ENCODE peak calls at places on chromosomes 12 and 14, in eight cellular contexts. One of them, this sample, is unnamed.

GRCh38 chr12:3333583-3333982 is 157.4 kb upstream of the PRMT8 start:
- DNase-seq in A549: peak; percentile 16
- DNase-seq in body of pancreas: no peak
- DNase-seq in ovary: no peak
- DNase-seq in uterus: no peak
- DNase-seq in heart left ventricle: peak; percentile 62
- DNase-seq in sigmoid colon: peak; percentile 57
- DNase-seq in gastrocnemius medialis: no peak
- DNase-seq in this sample: no peak

GRCh38 chr12:22687677-22688076 is 62.7 kb downstream of the ETNK1 start:
- DNase-seq in sigmoid colon: no peak
- DNase-seq in A549: no peak
- DNase-seq in body of pancreas: no peak
- DNase-seq in uterus: no peak
- DNase-seq in heart left ventricle: no peak
- DNase-seq in gastrocnemius medialis: no peak
- DNase-seq in ovary: no peak
- DNase-seq in this sample: no peak

GRCh38 chr14:36176524-36176923 is at the start of gene PTCSC3:
- DNase-seq in heart left ventricle: no peak
- DNase-seq in uterus: no peak
- DNase-seq in gastrocnemius medialis: no peak
- DNase-seq in ovary: no peak
- DNase-seq in body of pancreas: no peak
- DNase-seq in A549: no peak
- DNase-seq in sigmoid colon: no peak
- DNase-seq in this sample: no peak

GRCh38 chr12:38875571-38876228 is 29.7 kb downstream of the CPNE8 start:
- DNase-seq in ovary: no peak
- DNase-seq in body of pancreas: no peak
- DNase-seq in sigmoid colon: no peak
- DNase-seq in uterus: no peak
- DNase-seq in heart left ventricle: no peak
- DNase-seq in A549: no peak
- DNase-seq in gastrocnemius medialis: no peak
- DNase-seq in this sample: no peak

GRCh38 chr12:6059221-6059620 is 65.2 kb downstream of the VWF start:
- DNase-seq in A549: no peak
- DNase-seq in uterus: no peak
- DNase-seq in gastrocnemius medialis: no peak
- DNase-seq in ovary: no peak
- DNase-seq in body of pancreas: no peak
- DNase-seq in heart left ventricle: no peak
- DNase-seq in sigmoid colon: no peak
- DNase-seq in this sample: no peak

GRCh38 chr12:65464930-65465329 is 186.4 kb downstream of the MSRB3 start:
- DNase-seq in gastrocnemius medialis: no peak
- DNase-seq in heart left ventricle: no peak
- DNase-seq in A549: no peak
- DNase-seq in uterus: peak; percentile 26
- DNase-seq in ovary: no peak
- DNase-seq in sigmoid colon: no peak
- DNase-seq in body of pancreas: no peak
- DNase-seq in this sample: no peak

GRCh38 chr12:5246196-5246595 is 185.7 kb upstream of the NTF3 start:
- DNase-seq in heart left ventricle: no peak
- DNase-seq in sigmoid colon: no peak
- DNase-seq in A549: no peak
- DNase-seq in ovary: no peak
- DNase-seq in body of pancreas: no peak
- DNase-seq in uterus: no peak
- DNase-seq in gastrocnemius medialis: no peak
- DNase-seq in this sample: no peak

GRCh38 chr12:126385785-126386184 is 1320.5 kb downstream of the AACS start:
- DNase-seq in body of pancreas: peak; percentile 8
- DNase-seq in gastrocnemius medialis: no peak
- DNase-seq in uterus: no peak
- DNase-seq in heart left ventricle: no peak
- DNase-seq in A549: no peak
- DNase-seq in sigmoid colon: no peak
- DNase-seq in ovary: no peak
- DNase-seq in this sample: no peak

GRCh38 chr12:126518596-126519200 is 1453.5 kb downstream of the AACS start:
- DNase-seq in body of pancreas: no peak
- DNase-seq in heart left ventricle: no peak
- DNase-seq in A549: no peak
- DNase-seq in uterus: no peak
- DNase-seq in gastrocnemius medialis: no peak
- DNase-seq in sigmoid colon: no peak
- DNase-seq in ovary: no peak
- DNase-seq in this sample: no peak

GRCh38 chr14:21382886-21383847 is 652 bp downstream of the SUPT16H start:
- DNase-seq in body of pancreas: peak; percentile 36
- DNase-seq in uterus: peak; percentile 28
- DNase-seq in gastrocnemius medialis: peak; percentile 28
- DNase-seq in A549: peak; percentile 44
- DNase-seq in heart left ventricle: peak; percentile 41
- DNase-seq in sigmoid colon: peak; percentile 73
- DNase-seq in ovary: peak; percentile 59
- DNase-seq in this sample: peak; percentile 52

GRCh38 chr12:80698847-80699542 is 8.4 kb upstream of the MYF6 start:
- DNase-seq in A549: no peak
- DNase-seq in sigmoid colon: no peak
- DNase-seq in heart left ventricle: no peak
- DNase-seq in ovary: no peak
- DNase-seq in uterus: no peak
- DNase-seq in gastrocnemius medialis: no peak
- DNase-seq in body of pancreas: no peak
- DNase-seq in this sample: no peak

GRCh38 chr14:42665083-42665482 is 1058.4 kb downstream of the LRFN5 start:
- DNase-seq in body of pancreas: no peak
- DNase-seq in sigmoid colon: no peak
- DNase-seq in heart left ventricle: no peak
- DNase-seq in gastrocnemius medialis: no peak
- DNase-seq in A549: no peak
- DNase-seq in ovary: no peak
- DNase-seq in uterus: no peak
- DNase-seq in this sample: no peak

GRCh38 chr12:129673807-129674206 is 230.0 kb downstream of the TMEM132D start:
- DNase-seq in uterus: no peak
- DNase-seq in ovary: no peak
- DNase-seq in heart left ventricle: no peak
- DNase-seq in gastrocnemius medialis: no peak
- DNase-seq in sigmoid colon: no peak
- DNase-seq in body of pancreas: no peak
- DNase-seq in A549: no peak
- DNase-seq in this sample: no peak

DNA sequence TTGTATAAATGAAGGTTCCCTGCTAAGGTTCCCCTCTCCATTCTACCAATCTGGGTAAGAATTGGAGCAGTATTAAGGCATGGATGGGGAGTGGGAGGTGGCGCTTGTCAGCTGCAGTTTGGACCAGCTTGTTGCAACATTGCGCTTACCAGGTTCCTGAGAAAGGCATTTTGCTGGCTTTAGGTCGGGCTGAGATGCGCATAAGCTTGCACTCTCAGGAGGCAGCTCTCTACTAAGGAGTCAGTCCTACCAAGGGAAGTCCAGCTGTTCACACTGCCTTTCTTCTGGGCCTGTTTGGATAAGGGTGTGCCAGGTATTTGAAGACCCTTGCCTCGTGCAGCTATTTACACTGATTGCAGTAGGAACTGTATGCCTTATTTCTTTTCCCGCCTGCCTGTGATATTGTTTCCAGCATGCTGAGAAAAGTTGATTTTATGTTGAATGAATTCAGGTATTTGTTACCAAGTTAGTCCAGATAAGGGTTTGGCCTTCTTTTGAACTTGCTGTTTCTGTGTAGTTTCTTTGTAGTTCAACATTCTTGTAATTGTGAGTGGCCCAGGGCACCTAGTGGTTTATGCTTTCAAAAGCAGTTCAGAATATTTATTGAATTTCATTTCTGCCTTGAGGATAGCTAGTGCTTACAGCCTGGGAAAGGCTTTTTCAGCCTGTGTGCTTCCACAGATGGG is 2.6 kb downstream of the MLEC start:
- DNase-seq in ovary: no peak
- DNase-seq in sigmoid colon: no peak
- DNase-seq in body of pancreas: peak; percentile 18
- DNase-seq in gastrocnemius medialis: no peak
- DNase-seq in A549: no peak
- DNase-seq in heart left ventricle: no peak
- DNase-seq in uterus: no peak
- DNase-seq in this sample: no peak
- H3K4me1 ChIP-seq in ovary: peaks cover 9% of the 10 kb centered on the region
- H3K4me1 ChIP-seq in sigmoid colon: no peaks in the 10 kb centered on the region
- H3K4me1 ChIP-seq in body of pancreas: peaks cover 51% of the 10 kb centered on the region
- H3K4me1 ChIP-seq in gastrocnemius medialis: peaks cover 58% of the 10 kb centered on the region
- H3K4me1 ChIP-seq in A549: peaks cover 63% of the 10 kb centered on the region
- H3K4me1 ChIP-seq in heart left ventricle: peaks cover 67% of the 10 kb centered on the region
- H3K4me1 ChIP-seq in uterus: peaks cover 9% of the 10 kb centered on the region
- H3K4me1 ChIP-seq in this sample: peaks cover 50% of the 10 kb centered on the region

GRCh38 chr12:108634225-108634795 is 616 bp upstream of the SELPLG start:
- DNase-seq in sigmoid colon: no peak
- DNase-seq in uterus: no peak
- DNase-seq in body of pancreas: no peak
- DNase-seq in ovary: peak; percentile 13
- DNase-seq in gastrocnemius medialis: peak; percentile 57
- DNase-seq in A549: no peak
- DNase-seq in heart left ventricle: no peak
- DNase-seq in this sample: no peak
- TF ChIP-seq POLR2A in sigmoid colon: no peak
- TF ChIP-seq POLR2A in uterus: no peak
- TF ChIP-seq POLR2A in body of pancreas: no peak
- TF ChIP-seq POLR2A in ovary: no peak
- TF ChIP-seq POLR2A in gastrocnemius medialis: no peak
- TF ChIP-seq POLR2A in A549: no peak
- TF ChIP-seq POLR2A in heart left ventricle: no peak
- TF ChIP-seq POLR2A in this sample: no peak

GRCh38 chr14:55702501-55702900 is 122.5 kb downstream of the KTN1 start:
- DNase-seq in heart left ventricle: no peak
- DNase-seq in sigmoid colon: no peak
- DNase-seq in A549: no peak
- DNase-seq in body of pancreas: no peak
- DNase-seq in gastrocnemius medialis: no peak
- DNase-seq in ovary: no peak
- DNase-seq in uterus: no peak
- DNase-seq in this sample: no peak

GRCh38 chr14:55697358-55697985 is 117.5 kb downstream of the KTN1 start:
- DNase-seq in ovary: no peak
- DNase-seq in body of pancreas: no peak
- DNase-seq in A549: no peak
- DNase-seq in sigmoid colon: no peak
- DNase-seq in gastrocnemius medialis: no peak
- DNase-seq in uterus: no peak
- DNase-seq in heart left ventricle: no peak
- DNase-seq in this sample: no peak

GRCh38 chr14:55698051-55698450 is 118.0 kb downstream of the KTN1 start:
- DNase-seq in body of pancreas: no peak
- DNase-seq in sigmoid colon: no peak
- DNase-seq in ovary: no peak
- DNase-seq in uterus: no peak
- DNase-seq in heart left ventricle: no peak
- DNase-seq in gastrocnemius medialis: no peak
- DNase-seq in A549: peak; percentile 8
- DNase-seq in this sample: no peak

GRCh38 chr14:55701638-55702037 is 121.6 kb downstream of the KTN1 start:
- DNase-seq in ovary: no peak
- DNase-seq in heart left ventricle: no peak
- DNase-seq in uterus: no peak
- DNase-seq in gastrocnemius medialis: no peak
- DNase-seq in sigmoid colon: no peak
- DNase-seq in A549: no peak
- DNase-seq in body of pancreas: no peak
- DNase-seq in this sample: no peak

DNA sequence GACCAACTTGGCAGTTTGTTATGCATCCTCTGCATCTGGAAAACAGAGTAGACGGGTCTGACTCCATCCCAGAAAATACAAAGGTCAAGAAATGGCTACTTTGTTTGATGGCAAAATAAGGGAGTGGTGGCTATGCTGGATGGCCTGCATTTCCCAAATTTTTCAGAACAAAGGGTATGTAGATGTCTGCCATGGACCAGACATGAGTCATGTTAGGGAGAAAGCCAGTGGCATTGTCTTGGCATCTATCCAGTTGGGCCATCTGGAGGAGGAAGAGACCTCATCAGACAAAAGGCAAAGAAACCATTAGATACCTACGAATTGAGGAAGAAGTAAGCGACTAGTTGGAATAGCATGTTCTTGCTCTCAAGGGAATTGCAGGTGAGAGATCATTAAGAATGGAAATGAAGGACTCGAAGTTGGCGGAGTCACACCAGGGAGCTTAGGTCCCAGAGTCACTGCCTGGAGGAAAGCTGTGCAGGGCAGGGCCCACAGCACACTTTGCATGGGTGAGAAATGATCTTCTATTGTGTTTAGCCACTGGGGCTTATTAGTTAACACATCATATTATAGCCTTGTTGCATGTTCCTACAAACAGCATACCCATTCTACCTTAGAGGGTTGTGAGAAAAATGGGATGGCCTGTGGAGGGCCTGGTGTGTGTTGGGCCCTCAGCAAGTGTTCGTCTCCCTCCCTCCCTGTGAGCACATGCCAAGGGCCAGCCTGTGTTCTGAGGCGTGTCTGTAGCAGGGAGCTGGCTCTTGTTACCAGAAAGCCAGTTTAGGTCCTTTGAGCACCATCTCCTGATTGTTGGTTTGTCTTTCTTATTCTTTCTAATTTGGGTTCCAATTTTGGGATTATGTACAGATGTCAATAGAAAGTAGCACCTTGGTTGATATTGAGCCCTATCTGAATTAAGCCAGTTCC is 119.4 kb downstream of the KTN1 start:
- DNase-seq in gastrocnemius medialis: no peak
- DNase-seq in sigmoid colon: no peak
- DNase-seq in uterus: no peak
- DNase-seq in ovary: no peak
- DNase-seq in body of pancreas: no peak
- DNase-seq in A549: peak; percentile 45
- DNase-seq in heart left ventricle: no peak
- DNase-seq in this sample: peak; percentile 17
- TF ChIP-seq CTCF in gastrocnemius medialis: no peak
- TF ChIP-seq CTCF in sigmoid colon: no peak
- TF ChIP-seq CTCF in uterus: no peak
- TF ChIP-seq CTCF in ovary: no peak
- TF ChIP-seq CTCF in body of pancreas: no peak
- TF ChIP-seq CTCF in A549: no peak
- TF ChIP-seq CTCF in heart left ventricle: no peak
- TF ChIP-seq CTCF in this sample: no peak

DNA sequence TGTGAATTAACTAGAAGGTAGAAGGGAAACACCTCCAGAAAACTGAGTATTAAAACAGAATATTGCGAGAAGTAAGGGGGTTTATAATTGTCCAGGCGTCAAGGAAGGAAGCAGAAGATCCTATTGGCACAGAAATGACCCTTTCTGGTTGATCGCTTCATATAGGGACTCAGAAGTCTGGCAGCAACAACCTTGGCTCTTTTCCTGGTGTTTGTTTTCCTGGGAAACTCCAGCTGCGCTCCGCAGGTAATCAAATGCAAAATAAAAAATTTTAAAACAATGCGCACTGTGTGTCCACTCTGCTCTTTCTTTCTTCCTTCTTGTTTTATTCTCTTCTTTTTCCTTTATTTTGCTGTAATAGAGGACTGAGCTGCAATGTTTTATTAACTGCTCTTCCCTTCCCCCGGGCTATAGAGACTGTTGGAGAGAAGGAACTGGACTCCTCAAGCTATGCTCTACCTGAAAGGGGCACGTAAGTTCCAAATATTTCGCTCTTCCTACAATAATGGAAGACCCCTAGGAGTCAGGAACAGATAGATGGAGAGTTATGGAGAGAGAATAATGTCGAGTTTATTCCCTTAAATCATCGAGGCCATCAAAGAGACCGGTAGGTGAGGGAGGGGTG is 737 bp downstream of the SPX start:
- DNase-seq in sigmoid colon: no peak
- DNase-seq in A549: no peak
- DNase-seq in body of pancreas: peak; percentile 73
- DNase-seq in ovary: no peak
- DNase-seq in uterus: no peak
- DNase-seq in gastrocnemius medialis: no peak
- DNase-seq in heart left ventricle: no peak
- DNase-seq in this sample: no peak
- H3K4me1 ChIP-seq in sigmoid colon: no peaks in the 10 kb centered on the region
- H3K4me1 ChIP-seq in A549: peaks cover 28% of the 10 kb centered on the region
- H3K4me1 ChIP-seq in body of pancreas: peaks cover 53% of the 10 kb centered on the region
- H3K4me1 ChIP-seq in ovary: no peaks in the 10 kb centered on the region
- H3K4me1 ChIP-seq in uterus: no peaks in the 10 kb centered on the region
- H3K4me1 ChIP-seq in gastrocnemius medialis: peaks cover 21% of the 10 kb centered on the region
- H3K4me1 ChIP-seq in heart left ventricle: peaks cover 21% of the 10 kb centered on the region
- H3K4me1 ChIP-seq in this sample: no peaks in the 10 kb centered on the region